ENCODE peak calls at places on chromosomes 11 and 22, in nine cellular contexts. One of them, this sample, is unnamed.
A peak's percentile ranks its signal among the peaks of the same experiment; 100 is the strongest.

GRCh38 chr22:32185821-32186220 is 19.1 kb downstream of the RFPL2 start:
- DNase-seq in AG10803: no peak
- DNase-seq in cardiac fibroblast: no peak
- DNase-seq in retinal pigment epithelial cell: no peak
- DNase-seq in body of pancreas: no peak
- DNase-seq in psoas muscle: no peak
- DNase-seq in HFF-Myc: no peak
- DNase-seq in upper lobe of right lung: no peak
- DNase-seq in GM23338: no peak
- DNase-seq in this sample: no peak

GRCh38 chr11:59240322-59240721 is 27.6 kb upstream of the MPEG1 start:
- DNase-seq in AG10803: no peak
- DNase-seq in cardiac fibroblast: no peak
- DNase-seq in retinal pigment epithelial cell: no peak
- DNase-seq in body of pancreas: no peak
- DNase-seq in psoas muscle: no peak
- DNase-seq in HFF-Myc: no peak
- DNase-seq in upper lobe of right lung: no peak
- DNase-seq in GM23338: no peak
- DNase-seq in this sample: no peak

GRCh38 chr11:36222755-36223635 is 66.2 kb downstream of the COMMD9 start:
- DNase-seq in AG10803: peak; percentile 46
- DNase-seq in cardiac fibroblast: peak; percentile 20
- DNase-seq in retinal pigment epithelial cell: peak; percentile 82
- DNase-seq in body of pancreas: no peak
- DNase-seq in psoas muscle: no peak
- DNase-seq in HFF-Myc: no peak
- DNase-seq in upper lobe of right lung: no peak
- DNase-seq in GM23338: no peak
- DNase-seq in this sample: no peak

GRCh38 chr11:30459821-30460220 is 126.3 kb downstream of the MPPED2 start:
- DNase-seq in AG10803: no peak
- DNase-seq in cardiac fibroblast: no peak
- DNase-seq in retinal pigment epithelial cell: no peak
- DNase-seq in body of pancreas: no peak
- DNase-seq in psoas muscle: no peak
- DNase-seq in HFF-Myc: no peak
- DNase-seq in upper lobe of right lung: no peak
- DNase-seq in GM23338: no peak
- DNase-seq in this sample: no peak

GRCh38 chr22:38554281-38554680 is 15.7 kb downstream of the DMC1 start:
- DNase-seq in AG10803: peak; percentile 90
- DNase-seq in cardiac fibroblast: no peak
- DNase-seq in retinal pigment epithelial cell: no peak
- DNase-seq in body of pancreas: no peak
- DNase-seq in psoas muscle: no peak
- DNase-seq in HFF-Myc: peak; percentile 75
- DNase-seq in upper lobe of right lung: no peak
- DNase-seq in GM23338: no peak
- DNase-seq in this sample: no peak

GRCh38 chr11:8567597-8568198 is 26.3 kb downstream of the STK33 start:
- DNase-seq in AG10803: peak; percentile 3
- DNase-seq in cardiac fibroblast: peak; percentile 2
- DNase-seq in retinal pigment epithelial cell: peak; percentile 78
- DNase-seq in body of pancreas: no peak
- DNase-seq in psoas muscle: no peak
- DNase-seq in HFF-Myc: no peak
- DNase-seq in upper lobe of right lung: no peak
- DNase-seq in GM23338: no peak
- DNase-seq in this sample: no peak

GRCh38 chr11:434496-434895 is 7.3 kb downstream of the ANO9 start:
- DNase-seq in AG10803: no peak
- DNase-seq in cardiac fibroblast: no peak
- DNase-seq in retinal pigment epithelial cell: no peak
- DNase-seq in body of pancreas: no peak
- DNase-seq in psoas muscle: no peak
- DNase-seq in HFF-Myc: no peak
- DNase-seq in upper lobe of right lung: no peak
- DNase-seq in GM23338: no peak
- DNase-seq in this sample: no peak

GRCh38 chr11:27934830-27935145 is 173.2 kb downstream of the KIF18A start:
- DNase-seq in AG10803: peak; percentile 97
- DNase-seq in cardiac fibroblast: peak; percentile 87
- DNase-seq in retinal pigment epithelial cell: peak; percentile 90
- DNase-seq in body of pancreas: no peak
- DNase-seq in psoas muscle: no peak
- DNase-seq in HFF-Myc: peak; percentile 94
- DNase-seq in upper lobe of right lung: no peak
- DNase-seq in GM23338: no peak
- DNase-seq in this sample: no peak

GRCh38 chr11:120025606-120026335 is 112.1 kb downstream of the TRIM29 start:
- DNase-seq in AG10803: no peak
- DNase-seq in cardiac fibroblast: no peak
- DNase-seq in retinal pigment epithelial cell: no peak
- DNase-seq in body of pancreas: no peak
- DNase-seq in psoas muscle: no peak
- DNase-seq in HFF-Myc: no peak
- DNase-seq in upper lobe of right lung: no peak
- DNase-seq in GM23338: no peak
- DNase-seq in this sample: no peak

GRCh38 chr11:26847459-26847858 is 125.6 kb upstream of the SLC5A12 start:
- DNase-seq in AG10803: peak; percentile 69
- DNase-seq in cardiac fibroblast: peak; percentile 92
- DNase-seq in retinal pigment epithelial cell: no peak
- DNase-seq in body of pancreas: no peak
- DNase-seq in psoas muscle: peak; percentile 19
- DNase-seq in HFF-Myc: no peak
- DNase-seq in upper lobe of right lung: no peak
- DNase-seq in GM23338: no peak
- DNase-seq in this sample: no peak

GRCh38 chr11:44269369-44270351 is 40.3 kb downstream of the ALX4 start:
- DNase-seq in AG10803: peak; percentile 20
- DNase-seq in cardiac fibroblast: peak; percentile 73
- DNase-seq in retinal pigment epithelial cell: no peak
- DNase-seq in body of pancreas: no peak
- DNase-seq in psoas muscle: no peak
- DNase-seq in HFF-Myc: no peak
- DNase-seq in upper lobe of right lung: peak; percentile 38
- DNase-seq in GM23338: no peak
- DNase-seq in this sample: no peak

GRCh38 chr11:2885017-2885675 is 429 bp downstream of the CDKN1C start:
- DNase-seq in AG10803: peak; percentile 49
- DNase-seq in cardiac fibroblast: peak; percentile 65
- DNase-seq in retinal pigment epithelial cell: no peak
- DNase-seq in body of pancreas: peak; percentile 68
- DNase-seq in psoas muscle: peak; percentile 63
- DNase-seq in HFF-Myc: no peak
- DNase-seq in upper lobe of right lung: peak; percentile 85
- DNase-seq in GM23338: peak; percentile 73
- DNase-seq in this sample: no peak

GRCh38 chr11:2882681-2883110 is 2.9 kb downstream of the CDKN1C start:
- DNase-seq in AG10803: no peak
- DNase-seq in cardiac fibroblast: no peak
- DNase-seq in retinal pigment epithelial cell: no peak
- DNase-seq in body of pancreas: no peak
- DNase-seq in psoas muscle: no peak
- DNase-seq in HFF-Myc: no peak
- DNase-seq in upper lobe of right lung: no peak
- DNase-seq in GM23338: peak; percentile 50
- DNase-seq in this sample: no peak

GRCh38 chr11:2883717-2884423 is 1.7 kb downstream of the CDKN1C start:
- DNase-seq in AG10803: no peak
- DNase-seq in cardiac fibroblast: peak; percentile 67
- DNase-seq in retinal pigment epithelial cell: no peak
- DNase-seq in body of pancreas: no peak
- DNase-seq in psoas muscle: peak; percentile 60
- DNase-seq in HFF-Myc: no peak
- DNase-seq in upper lobe of right lung: no peak
- DNase-seq in GM23338: peak; percentile 64
- DNase-seq in this sample: no peak

GRCh38 chr11:2885676-2886081 is at the start of gene CDKN1C:
- DNase-seq in AG10803: peak; percentile 62
- DNase-seq in cardiac fibroblast: peak; percentile 94
- DNase-seq in retinal pigment epithelial cell: no peak
- DNase-seq in body of pancreas: peak; percentile 87
- DNase-seq in psoas muscle: peak; percentile 89
- DNase-seq in HFF-Myc: no peak
- DNase-seq in upper lobe of right lung: peak; percentile 92
- DNase-seq in GM23338: peak; percentile 88
- DNase-seq in this sample: peak; percentile 79

DNA sequence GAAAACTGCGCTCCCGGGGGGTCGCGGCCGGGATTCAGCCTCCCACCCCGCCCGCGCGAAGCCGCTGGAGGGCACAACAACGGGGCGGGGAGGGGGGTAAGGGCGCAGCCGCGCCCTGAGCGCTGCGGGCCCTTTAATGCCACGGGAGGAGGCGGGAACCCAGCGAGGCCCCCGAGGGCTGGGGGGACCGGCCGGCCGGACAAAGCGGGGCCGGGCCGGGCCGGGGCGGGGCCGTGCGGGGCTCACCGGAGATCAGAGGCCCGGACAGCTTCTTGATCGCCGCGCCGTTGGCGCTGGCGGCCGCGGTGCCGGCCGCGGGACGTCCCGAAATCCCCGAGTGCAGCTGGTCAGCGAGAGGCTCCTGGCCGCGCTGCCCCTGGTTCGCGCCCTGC is 1.2 kb downstream of the CDKN1C start:
- DNase-seq in AG10803: peak; percentile 23
- DNase-seq in cardiac fibroblast: peak; percentile 61
- DNase-seq in retinal pigment epithelial cell: no peak
- DNase-seq in body of pancreas: peak; percentile 46
- DNase-seq in psoas muscle: peak; percentile 67
- DNase-seq in HFF-Myc: no peak
- DNase-seq in upper lobe of right lung: peak; percentile 74
- DNase-seq in GM23338: no peak
- DNase-seq in this sample: no peak
- H3K4me3 ChIP-seq in AG10803: peak overlapping the region; percentile 55
- H3K4me3 ChIP-seq in cardiac fibroblast: peak overlapping the region; percentile 53
- H3K4me3 ChIP-seq in retinal pigment epithelial cell: peak overlapping the region; percentile 56
- H3K4me3 ChIP-seq in body of pancreas: peak overlapping the region; percentile 48
- H3K4me3 ChIP-seq in psoas muscle: peak overlapping the region; percentile 88
- H3K4me3 ChIP-seq in HFF-Myc: peak overlapping the region; percentile 8
- H3K4me3 ChIP-seq in upper lobe of right lung: peak overlapping the region; percentile 70
- H3K4me3 ChIP-seq in GM23338: peak overlapping the region; percentile 69
- H3K4me3 ChIP-seq in this sample: no peak overlapping the region

DNA sequence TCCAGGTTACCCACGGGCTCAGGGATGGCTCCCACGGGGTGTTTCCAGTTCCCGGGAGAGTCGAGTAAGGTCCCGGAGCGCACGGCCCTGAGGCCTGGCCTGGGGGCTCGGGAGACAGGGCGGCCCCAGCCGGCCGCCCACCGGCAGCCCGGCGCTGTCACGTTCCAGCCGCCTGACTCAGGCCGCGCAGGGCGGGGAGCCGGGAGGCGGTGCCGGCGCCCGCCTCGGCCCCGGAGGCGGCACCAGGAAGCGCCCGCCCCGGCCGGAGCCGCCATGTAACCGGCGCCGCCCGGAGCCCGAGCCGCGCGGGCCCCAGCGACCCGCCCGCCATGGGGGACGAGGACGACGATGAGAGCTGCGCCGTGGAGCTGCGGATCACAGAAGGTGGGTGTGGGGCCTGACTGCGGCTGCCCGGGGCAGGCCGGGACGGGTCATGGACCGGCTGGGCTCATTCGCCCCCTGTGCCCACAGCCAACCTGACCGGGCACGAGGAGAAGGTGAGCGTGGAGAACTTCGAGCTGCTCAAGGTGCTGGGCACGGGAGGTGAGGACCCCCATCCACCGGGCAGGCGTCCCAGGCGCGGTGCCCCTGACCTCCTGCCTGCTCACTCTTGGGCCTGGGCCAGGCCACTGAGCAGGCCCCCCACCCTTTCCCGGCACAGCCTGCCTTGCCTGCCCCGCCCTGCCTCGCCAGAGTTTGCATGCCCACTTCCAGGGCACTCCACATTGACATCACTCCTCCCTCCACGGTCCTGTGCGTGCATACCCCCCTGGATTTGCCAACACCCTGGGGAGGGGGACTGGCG is at the start of gene RPS6KA4:
- DNase-seq in AG10803: peak; percentile 56
- DNase-seq in cardiac fibroblast: peak; percentile 71
- DNase-seq in retinal pigment epithelial cell: no peak
- DNase-seq in body of pancreas: peak; percentile 77
- DNase-seq in psoas muscle: peak; percentile 71
- DNase-seq in HFF-Myc: no peak
- DNase-seq in upper lobe of right lung: peak; percentile 87
- DNase-seq in GM23338: peak; percentile 76
- DNase-seq in this sample: peak; percentile 77
- TF ChIP-seq CTCF in AG10803: no peak
- TF ChIP-seq CTCF in cardiac fibroblast: no peak
- TF ChIP-seq CTCF in retinal pigment epithelial cell: no peak
- TF ChIP-seq CTCF in body of pancreas: no peak
- TF ChIP-seq CTCF in psoas muscle: no peak
- TF ChIP-seq CTCF in HFF-Myc: no peak
- TF ChIP-seq CTCF in upper lobe of right lung: no peak
- TF ChIP-seq CTCF in GM23338: no peak
- TF ChIP-seq CTCF in this sample: no peak

GRCh38 chr22:44455151-44455962 is 42.7 kb downstream of the RTL6 start:
- DNase-seq in AG10803: no peak
- DNase-seq in cardiac fibroblast: no peak
- DNase-seq in retinal pigment epithelial cell: no peak
- DNase-seq in body of pancreas: peak; percentile 11
- DNase-seq in psoas muscle: no peak
- DNase-seq in HFF-Myc: no peak
- DNase-seq in upper lobe of right lung: no peak
- DNase-seq in GM23338: no peak
- DNase-seq in this sample: peak; percentile 74
- H3K4me3 ChIP-seq in AG10803: no peak overlapping the region
- H3K4me3 ChIP-seq in cardiac fibroblast: no peak overlapping the region
- H3K4me3 ChIP-seq in retinal pigment epithelial cell: no peak overlapping the region
- H3K4me3 ChIP-seq in body of pancreas: no peak overlapping the region
- H3K4me3 ChIP-seq in psoas muscle: no peak overlapping the region
- H3K4me3 ChIP-seq in HFF-Myc: no peak overlapping the region
- H3K4me3 ChIP-seq in upper lobe of right lung: no peak overlapping the region
- H3K4me3 ChIP-seq in GM23338: no peak overlapping the region
- H3K4me3 ChIP-seq in this sample: peak overlapping the region; percentile 21

DNA sequence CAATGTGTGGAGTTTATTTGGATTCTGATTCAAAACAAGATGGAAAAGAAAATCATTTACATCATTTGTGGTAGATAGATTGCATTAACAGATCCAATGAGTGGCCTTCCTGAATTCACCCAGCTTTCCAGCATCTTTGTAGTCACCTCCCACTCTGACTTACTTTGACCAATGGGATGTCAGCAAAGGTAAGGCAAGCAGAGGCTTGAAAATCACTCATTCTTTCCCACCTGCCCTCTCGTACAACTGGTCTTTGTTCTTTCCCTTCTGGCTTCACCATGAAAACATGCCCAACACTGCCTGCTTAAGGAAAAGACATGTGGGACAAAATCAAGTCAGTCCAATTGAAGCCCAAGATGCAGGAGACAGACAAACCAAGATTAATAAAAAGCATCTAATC is 202.1 kb downstream of the TTC28 start:
- DNase-seq in AG10803: no peak
- DNase-seq in cardiac fibroblast: no peak
- DNase-seq in retinal pigment epithelial cell: no peak
- DNase-seq in body of pancreas: no peak
- DNase-seq in psoas muscle: no peak
- DNase-seq in HFF-Myc: no peak
- DNase-seq in upper lobe of right lung: no peak
- DNase-seq in GM23338: no peak
- DNase-seq in this sample: no peak
- TF ChIP-seq CTCF in AG10803: no peak
- TF ChIP-seq CTCF in cardiac fibroblast: no peak
- TF ChIP-seq CTCF in retinal pigment epithelial cell: no peak
- TF ChIP-seq CTCF in body of pancreas: no peak
- TF ChIP-seq CTCF in psoas muscle: no peak
- TF ChIP-seq CTCF in HFF-Myc: no peak
- TF ChIP-seq CTCF in upper lobe of right lung: no peak
- TF ChIP-seq CTCF in GM23338: no peak
- TF ChIP-seq CTCF in this sample: no peak

This sample was measured in GM06990.